ENCODE peak calls at places on chromosomes 3 and 15, in five cellular contexts. One of them, this sample, is unnamed.

GRCh38 chr15:55289573-55290360 is at the start of gene RAB27A:
- DNase-seq in H7: peak; percentile 89
- DNase-seq in left ventricle myocardium superior: peak; percentile 82
- DNase-seq in GM12891: peak; percentile 53
- DNase-seq in naive thymus-derived CD8-positive, alpha-beta T cell: peak; percentile 73
- DNase-seq in this sample: peak; percentile 91

GRCh38 chr15:85518979-85519761 is 138.8 kb downstream of the AKAP13 start:
- DNase-seq in H7: no peak
- DNase-seq in left ventricle myocardium superior: no peak
- DNase-seq in GM12891: no peak
- DNase-seq in naive thymus-derived CD8-positive, alpha-beta T cell: no peak
- DNase-seq in this sample: no peak

GRCh38 chr3:195237981-195238625 is 32.9 kb downstream of the XXYLT1 start:
- DNase-seq in H7: peak; percentile 30
- DNase-seq in left ventricle myocardium superior: no peak
- DNase-seq in GM12891: no peak
- DNase-seq in naive thymus-derived CD8-positive, alpha-beta T cell: no peak
- DNase-seq in this sample: no peak

GRCh38 chr3:77682162-77682561 is 642.3 kb downstream of the ROBO2 start:
- DNase-seq in H7: no peak
- DNase-seq in left ventricle myocardium superior: no peak
- DNase-seq in GM12891: no peak
- DNase-seq in naive thymus-derived CD8-positive, alpha-beta T cell: no peak
- DNase-seq in this sample: no peak

GRCh38 chr3:124560406-124561215 is 169.6 kb upstream of the UMPS start:
- DNase-seq in H7: no peak
- DNase-seq in left ventricle myocardium superior: no peak
- DNase-seq in GM12891: no peak
- DNase-seq in naive thymus-derived CD8-positive, alpha-beta T cell: no peak
- DNase-seq in this sample: no peak

GRCh38 chr15:77118787-77119410 is 48.0 kb upstream of the TSPAN3 start:
- DNase-seq in H7: no peak
- DNase-seq in left ventricle myocardium superior: no peak
- DNase-seq in GM12891: no peak
- DNase-seq in naive thymus-derived CD8-positive, alpha-beta T cell: no peak
- DNase-seq in this sample: peak; percentile 59

GRCh38 chr3:195196266-195196665 is 74.7 kb downstream of the XXYLT1 start:
- DNase-seq in H7: no peak
- DNase-seq in left ventricle myocardium superior: no peak
- DNase-seq in GM12891: no peak
- DNase-seq in naive thymus-derived CD8-positive, alpha-beta T cell: no peak
- DNase-seq in this sample: no peak

GRCh38 chr3:40292637-40293036 is 16.9 kb upstream of the EIF1B start:
- DNase-seq in H7: peak; percentile 47
- DNase-seq in left ventricle myocardium superior: peak; percentile 44
- DNase-seq in GM12891: no peak
- DNase-seq in naive thymus-derived CD8-positive, alpha-beta T cell: no peak
- DNase-seq in this sample: no peak

GRCh38 chr15:55526559-55527036 is 18.6 kb upstream of the DNAAF4 start:
- DNase-seq in H7: peak; percentile 55
- DNase-seq in left ventricle myocardium superior: no peak
- DNase-seq in GM12891: peak; percentile 25
- DNase-seq in naive thymus-derived CD8-positive, alpha-beta T cell: no peak
- DNase-seq in this sample: peak; percentile 48

GRCh38 chr15:28897861-28898608 is 12.3 kb downstream of the APBA2 start:
- DNase-seq in H7: no peak
- DNase-seq in left ventricle myocardium superior: no peak
- DNase-seq in GM12891: no peak
- DNase-seq in naive thymus-derived CD8-positive, alpha-beta T cell: no peak
- DNase-seq in this sample: no peak

GRCh38 chr3:153829596-153830170 is 291.5 kb upstream of the ARHGEF26 start:
- DNase-seq in H7: no peak
- DNase-seq in left ventricle myocardium superior: no peak
- DNase-seq in GM12891: no peak
- DNase-seq in naive thymus-derived CD8-positive, alpha-beta T cell: no peak
- DNase-seq in this sample: no peak

GRCh38 chr3:152331018-152331541 is 62.4 kb downstream of the MBNL1 start:
- DNase-seq in H7: no peak
- DNase-seq in left ventricle myocardium superior: no peak
- DNase-seq in GM12891: no peak
- DNase-seq in naive thymus-derived CD8-positive, alpha-beta T cell: no peak
- DNase-seq in this sample: no peak

GRCh38 chr3:129417354-129417753 is 11.1 kb downstream of the EFCAB12 start:
- DNase-seq in H7: no peak
- DNase-seq in left ventricle myocardium superior: no peak
- DNase-seq in GM12891: no peak
- DNase-seq in naive thymus-derived CD8-positive, alpha-beta T cell: no peak
- DNase-seq in this sample: no peak

GRCh38 chr15:30906366-30906765 is 2.7 kb downstream of the FAN1 start:
- DNase-seq in H7: no peak
- DNase-seq in left ventricle myocardium superior: no peak
- DNase-seq in GM12891: no peak
- DNase-seq in naive thymus-derived CD8-positive, alpha-beta T cell: no peak
- DNase-seq in this sample: no peak

GRCh38 chr3:172152869-172153268 is 113.5 kb downstream of the FNDC3B start:
- DNase-seq in H7: no peak
- DNase-seq in left ventricle myocardium superior: no peak
- DNase-seq in GM12891: no peak
- DNase-seq in naive thymus-derived CD8-positive, alpha-beta T cell: no peak
- DNase-seq in this sample: no peak

GRCh38 chr15:88604972-88605506 is 16.1 kb upstream of the AEN start:
- DNase-seq in H7: peak; percentile 65
- DNase-seq in left ventricle myocardium superior: no peak
- DNase-seq in GM12891: no peak
- DNase-seq in naive thymus-derived CD8-positive, alpha-beta T cell: no peak
- DNase-seq in this sample: no peak

GRCh38 chr3:143329567-143330164 is 210.1 kb downstream of the CHST2 start:
- DNase-seq in H7: peak; percentile 27
- DNase-seq in left ventricle myocardium superior: peak; percentile 28
- DNase-seq in GM12891: no peak
- DNase-seq in naive thymus-derived CD8-positive, alpha-beta T cell: no peak
- DNase-seq in this sample: no peak

GRCh38 chr3:10366681-10367101 is 45.8 kb upstream of the SEC13 start:
- DNase-seq in H7: peak; percentile 78
- DNase-seq in left ventricle myocardium superior: no peak
- DNase-seq in GM12891: no peak
- DNase-seq in naive thymus-derived CD8-positive, alpha-beta T cell: no peak
- DNase-seq in this sample: no peak

GRCh38 chr15:28977377-28978010 is 91.7 kb downstream of the APBA2 start:
- DNase-seq in H7: no peak
- DNase-seq in left ventricle myocardium superior: peak; percentile 38
- DNase-seq in GM12891: no peak
- DNase-seq in naive thymus-derived CD8-positive, alpha-beta T cell: no peak
- DNase-seq in this sample: no peak

GRCh38 chr3:155252535-155252934 is 40.9 kb downstream of the STRIT1 start:
- DNase-seq in H7: no peak
- DNase-seq in left ventricle myocardium superior: no peak
- DNase-seq in GM12891: no peak
- DNase-seq in naive thymus-derived CD8-positive, alpha-beta T cell: no peak
- DNase-seq in this sample: no peak

GRCh38 chr3:188294823-188295487 is 141.0 kb downstream of the LPP start:
- DNase-seq in H7: no peak
- DNase-seq in left ventricle myocardium superior: no peak
- DNase-seq in GM12891: no peak
- DNase-seq in naive thymus-derived CD8-positive, alpha-beta T cell: no peak
- DNase-seq in this sample: no peak

GRCh38 chr15:47718474-47719440 is 1.5 kb downstream of the SEMA6D start:
- DNase-seq in H7: peak; percentile 47
- DNase-seq in left ventricle myocardium superior: peak; percentile 49
- DNase-seq in GM12891: no peak
- DNase-seq in naive thymus-derived CD8-positive, alpha-beta T cell: no peak
- DNase-seq in this sample: no peak

GRCh38 chr15:23420806-23421575 is 26.1 kb downstream of the GOLGA6L2 start:
- DNase-seq in H7: no peak
- DNase-seq in left ventricle myocardium superior: no peak
- DNase-seq in GM12891: no peak
- DNase-seq in naive thymus-derived CD8-positive, alpha-beta T cell: no peak
- DNase-seq in this sample: no peak

GRCh38 chr3:188558343-188559068 is 404.5 kb downstream of the LPP start:
- DNase-seq in H7: no peak
- DNase-seq in left ventricle myocardium superior: no peak
- DNase-seq in GM12891: no peak
- DNase-seq in naive thymus-derived CD8-positive, alpha-beta T cell: no peak
- DNase-seq in this sample: no peak

GRCh38 chr15:31393441-31394091 is 66.9 kb downstream of the KLF13 start:
- DNase-seq in H7: peak; percentile 56
- DNase-seq in left ventricle myocardium superior: peak; percentile 52
- DNase-seq in GM12891: no peak
- DNase-seq in naive thymus-derived CD8-positive, alpha-beta T cell: no peak
- DNase-seq in this sample: no peak

GRCh38 chr15:65305776-65306175 is 1.3 kb downstream of the RNU5B-1 start:
- DNase-seq in H7: no peak
- DNase-seq in left ventricle myocardium superior: no peak
- DNase-seq in GM12891: no peak
- DNase-seq in naive thymus-derived CD8-positive, alpha-beta T cell: no peak
- DNase-seq in this sample: no peak

GRCh38 chr3:166837535-166837934 is 542.6 kb downstream of the ZBBX start:
- DNase-seq in H7: peak; percentile 49
- DNase-seq in left ventricle myocardium superior: no peak
- DNase-seq in GM12891: peak; percentile 4
- DNase-seq in naive thymus-derived CD8-positive, alpha-beta T cell: no peak
- DNase-seq in this sample: peak; percentile 41

GRCh38 chr3:118641608-118642007 is 393.0 kb downstream of the IGSF11 start:
- DNase-seq in H7: peak; percentile 71
- DNase-seq in left ventricle myocardium superior: no peak
- DNase-seq in GM12891: no peak
- DNase-seq in naive thymus-derived CD8-positive, alpha-beta T cell: no peak
- DNase-seq in this sample: no peak

GRCh38 chr3:186502138-186502941 is 41.8 kb downstream of the CRYGS start:
- DNase-seq in H7: peak; percentile 30
- DNase-seq in left ventricle myocardium superior: no peak
- DNase-seq in GM12891: no peak
- DNase-seq in naive thymus-derived CD8-positive, alpha-beta T cell: no peak
- DNase-seq in this sample: no peak

GRCh38 chr15:35932541-35932940 is 386.6 kb upstream of the DPH6 start:
- DNase-seq in H7: no peak
- DNase-seq in left ventricle myocardium superior: no peak
- DNase-seq in GM12891: no peak
- DNase-seq in naive thymus-derived CD8-positive, alpha-beta T cell: no peak
- DNase-seq in this sample: no peak

GRCh38 chr15:73359653-73360052 is 9.1 kb downstream of the HCN4 start:
- DNase-seq in H7: peak; percentile 29
- DNase-seq in left ventricle myocardium superior: no peak
- DNase-seq in GM12891: no peak
- DNase-seq in naive thymus-derived CD8-positive, alpha-beta T cell: no peak
- DNase-seq in this sample: no peak

GRCh38 chr15:95561463-95561862 is 769.0 kb upstream of the NR2F2 start:
- DNase-seq in H7: no peak
- DNase-seq in left ventricle myocardium superior: no peak
- DNase-seq in GM12891: no peak
- DNase-seq in naive thymus-derived CD8-positive, alpha-beta T cell: no peak
- DNase-seq in this sample: no peak

This sample was measured in GM13977.